ENCODE peak calls at places on chromosomes 1 and 21, in nine cellular contexts. T, A, B, U, R, K, Q, Z and X are unnamed samples.

GRCh38 chr1:221294244-221294643 is 415.0 kb downstream of the HLX start:
- DNase-seq in T (peak), A (peak), B (peak), U (no peak), R (no peak), K (no peak), Q (no peak), Z (peak), X (no peak)

GRCh38 chr1:15992187-15992553 is 11.9 kb upstream of the SRARP start:
- DNase-seq in T (no peak), A (no peak), B (no peak), U (no peak), R (no peak), K (no peak), Q (no peak), Z (no peak), X (no peak)

GRCh38 chr1:228059536-228060457 is 22.7 kb upstream of the ARF1 start:
- DNase-seq in T (peak), A (peak), B (peak), U (peak), R (peak), K (peak), Q (no peak), Z (peak), X (peak)

GRCh38 chr1:20640183-20640597 is 6.9 kb downstream of the PINK1 start:
- DNase-seq in T (peak), A (peak), B (peak), U (peak), R (peak), K (peak), Q (no peak), Z (peak), X (peak)

GRCh38 chr1:154801612-154802011 is 68.5 kb downstream of the KCNN3 start:
- DNase-seq in T (no peak), A (no peak), B (no peak), U (no peak), R (no peak), K (no peak), Q (no peak), Z (no peak), X (no peak)

GRCh38 chr1:155105604-155106011 is 22.1 kb upstream of the EFNA1 start:
- DNase-seq in T (no peak), A (no peak), B (no peak), U (no peak), R (no peak), K (peak), Q (no peak), Z (no peak), X (no peak)

GRCh38 chr1:219184337-219184736 is 10.7 kb downstream of the LYPLAL1 start:
- DNase-seq in T (no peak), A (no peak), B (no peak), U (no peak), R (no peak), K (no peak), Q (no peak), Z (no peak), X (no peak)

GRCh38 chr1:56376188-56376984 is 203.0 kb downstream of the PLPP3 start:
- DNase-seq in T (peak), A (no peak), B (no peak), U (no peak), R (no peak), K (no peak), Q (peak), Z (peak), X (no peak)

GRCh38 chr1:62728963-62729362 is 40.8 kb upstream of the DOCK7 start:
- DNase-seq in T (no peak), A (no peak), B (no peak), U (no peak), R (no peak), K (no peak), Q (no peak), Z (no peak), X (no peak)

GRCh38 chr1:118918940-118919259 is 69.2 kb downstream of the TBX15 start:
- DNase-seq in T (no peak), A (no peak), B (no peak), U (no peak), R (no peak), K (no peak), Q (no peak), Z (no peak), X (no peak)

GRCh38 chr1:246946366-246946765 is 14.6 kb upstream of the AHCTF1 start:
- DNase-seq in T (no peak), A (no peak), B (no peak), U (no peak), R (no peak), K (no peak), Q (no peak), Z (no peak), X (no peak)

GRCh38 chr1:47683402-47683801 is 245.6 kb downstream of the FOXD2 start:
- DNase-seq in T (no peak), A (no peak), B (no peak), U (no peak), R (no peak), K (peak), Q (no peak), Z (no peak), X (peak)

GRCh38 chr1:201345081-201345355 is 32.5 kb downstream of the TNNT2 start:
- DNase-seq in T (no peak), A (no peak), B (no peak), U (no peak), R (no peak), K (no peak), Q (no peak), Z (no peak), X (no peak)

GRCh38 chr1:6519935-6520621 is 28.6 kb upstream of the PLEKHG5 start:
- DNase-seq in T (peak), A (peak), B (peak), U (no peak), R (peak), K (no peak), Q (peak), Z (peak), X (peak)

GRCh38 chr1:157377216-157377821 is 175.0 kb downstream of the FCRL5 start:
- DNase-seq in T (peak), A (peak), B (peak), U (no peak), R (peak), K (no peak), Q (no peak), Z (peak), X (no peak)

GRCh38 chr1:66333463-66334232 is 200.3 kb upstream of the SGIP1 start:
- DNase-seq in T (no peak), A (peak), B (no peak), U (no peak), R (no peak), K (no peak), Q (no peak), Z (no peak), X (no peak)

GRCh38 chr21:15775981-15776380 is 46.2 kb downstream of the USP25 start:
- DNase-seq in T (peak), A (peak), B (no peak), U (no peak), R (no peak), K (no peak), Q (no peak), Z (peak), X (no peak)

GRCh38 chr1:58649555-58649954 is 50.3 kb downstream of the MYSM1 start:
- DNase-seq in T (peak), A (no peak), B (no peak), U (peak), R (no peak), K (no peak), Q (peak), Z (no peak), X (peak)

GRCh38 chr1:171257207-171258052 is 9.1 kb downstream of the FMO1 start:
- DNase-seq in T (peak), A (peak), B (peak), U (no peak), R (no peak), K (no peak), Q (peak), Z (peak), X (no peak)

GRCh38 chr1:162854245-162854860 is 6.6 kb downstream of the CCDC190 start:
- DNase-seq in T (peak), A (peak), B (peak), U (peak), R (peak), K (peak), Q (peak), Z (peak), X (peak)

GRCh38 chr21:46115441-46116188 is 17.7 kb downstream of the COL6A2 start:
- DNase-seq in T (no peak), A (no peak), B (no peak), U (no peak), R (no peak), K (no peak), Q (peak), Z (no peak), X (peak)

GRCh38 chr1:56450004-56450666 is 129.2 kb downstream of the PLPP3 start:
- DNase-seq in T (no peak), A (no peak), B (peak), U (no peak), R (no peak), K (no peak), Q (no peak), Z (no peak), X (no peak)

GRCh38 chr21:20519076-20519475 is 479.1 kb upstream of the NCAM2 start:
- DNase-seq in T (no peak), A (no peak), B (no peak), U (no peak), R (no peak), K (no peak), Q (no peak), Z (no peak), X (no peak)

GRCh38 chr1:158819461-158820443 is 11.4 kb upstream of the MNDA start:
- DNase-seq in T (no peak), A (peak), B (no peak), U (no peak), R (no peak), K (no peak), Q (no peak), Z (peak), X (no peak)

GRCh38 chr21:43318841-43319781 is 107.8 kb downstream of the SIK1 start:
- DNase-seq in T (peak), A (peak), B (peak), U (no peak), R (peak), K (no peak), Q (no peak), Z (peak), X (no peak)

GRCh38 chr1:157403203-157403602 is 149.1 kb downstream of the FCRL5 start:
- DNase-seq in T (peak), A (no peak), B (peak), U (no peak), R (no peak), K (peak), Q (no peak), Z (no peak), X (no peak)

GRCh38 chr1:221886311-221887090 is 144.6 kb upstream of the DUSP10 start:
- DNase-seq in T (peak), A (no peak), B (no peak), U (no peak), R (no peak), K (no peak), Q (no peak), Z (no peak), X (no peak)

GRCh38 chr1:63405021-63405420 is 37.6 kb downstream of the ALG6 start:
- DNase-seq in T (peak), A (no peak), B (no peak), U (no peak), R (no peak), K (no peak), Q (no peak), Z (no peak), X (no peak)

GRCh38 chr21:39221282-39221996 is 38.2 kb upstream of the PSMG1 start:
- DNase-seq in T (peak), A (no peak), B (no peak), U (no peak), R (no peak), K (peak), Q (no peak), Z (no peak), X (no peak)

GRCh38 chr1:190679032-190679431 is 201.4 kb upstream of the BRINP3 start:
- DNase-seq in T (peak), A (no peak), B (no peak), U (no peak), R (no peak), K (no peak), Q (no peak), Z (peak), X (no peak)

GRCh38 chr1:19254416-19254815 is 2.8 kb downstream of the MRTO4 start:
- DNase-seq in T (no peak), A (no peak), B (no peak), U (no peak), R (no peak), K (no peak), Q (no peak), Z (no peak), X (no peak)

DNA sequence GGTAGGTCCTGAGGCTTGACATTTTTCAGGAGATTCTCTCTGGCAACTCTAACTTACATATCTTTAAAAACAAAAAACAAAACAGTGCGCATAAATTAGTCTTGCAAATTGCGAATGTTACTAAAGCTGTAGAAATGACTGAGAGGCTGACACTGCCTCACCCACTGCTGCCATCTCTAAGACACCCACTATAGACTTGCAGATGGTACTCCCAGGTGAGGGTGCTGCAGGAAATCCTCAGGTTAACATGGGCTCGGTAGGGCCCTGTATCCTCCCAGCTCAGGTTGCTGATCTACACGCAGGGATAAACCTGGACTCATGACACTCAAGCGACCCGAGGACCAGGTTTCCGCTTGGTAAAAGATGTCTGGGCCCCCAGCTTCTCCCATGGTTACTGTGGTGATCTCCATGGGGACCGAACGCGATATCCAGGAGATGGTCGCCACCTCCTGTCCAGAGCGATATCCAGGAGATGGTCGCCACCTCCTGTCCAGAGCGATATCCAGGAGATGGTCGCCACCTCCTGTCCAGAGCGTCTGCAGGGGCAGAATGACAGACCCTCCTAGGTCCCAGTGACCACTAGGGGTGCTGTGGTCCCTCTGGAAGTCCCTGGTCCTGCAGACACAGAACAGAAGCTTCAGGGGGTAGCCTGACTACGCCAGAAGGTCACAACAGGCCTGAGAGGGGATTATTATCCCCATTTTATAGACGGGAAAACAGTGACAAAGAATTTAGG is 16.1 kb upstream of the LY9 start:
- DNase-seq in T (no peak), A (no peak), B (peak), U (peak), R (peak), K (no peak), Q (no peak), Z (no peak), X (no peak)
- TF ChIP-seq CTCF in T (peak), A (peak), B (peak), U (peak), R (peak), K (no peak), Q (no peak), Z (peak), X (peak)

DNA sequence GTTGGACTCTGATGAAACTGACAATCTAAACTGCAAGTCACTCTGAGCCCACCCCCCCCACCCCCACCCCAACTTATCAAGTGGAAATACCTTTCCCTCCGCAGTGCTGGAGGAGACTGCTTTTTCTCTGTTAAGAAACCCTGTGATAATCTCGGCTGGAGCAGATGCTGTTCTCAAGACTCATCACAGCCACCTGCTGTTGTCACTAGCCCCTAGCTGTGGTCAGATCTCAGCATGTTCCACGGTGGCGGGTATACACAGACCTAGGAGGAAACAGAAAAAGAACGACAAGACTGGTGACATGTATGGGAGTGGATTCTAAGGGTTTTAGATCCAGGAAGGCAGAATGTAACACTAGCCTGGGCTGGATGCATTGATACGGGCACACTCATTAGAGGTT is 2.3 kb downstream of the ACTL8 start:
- DNase-seq in T (no peak), A (no peak), B (no peak), U (no peak), R (no peak), K (no peak), Q (no peak), Z (no peak), X (no peak)
- TF ChIP-seq CTCF in T (no peak), A (no peak), B (no peak), U (no peak), R (no peak), K (no peak), Q (no peak), Z (no peak), X (no peak)

GRCh38 chr1:211739671-211740411 is 64.4 kb upstream of the NEK2 start:
- DNase-seq in T (no peak), A (no peak), B (no peak), U (no peak), R (no peak), K (no peak), Q (no peak), Z (no peak), X (no peak)

GRCh38 chr1:211741799-211742198 is 66.4 kb upstream of the NEK2 start:
- DNase-seq in T (no peak), A (no peak), B (no peak), U (no peak), R (no peak), K (no peak), Q (no peak), Z (no peak), X (no peak)

GRCh38 chr1:211742889-211743529 is 67.6 kb upstream of the NEK2 start:
- DNase-seq in T (no peak), A (no peak), B (no peak), U (no peak), R (no peak), K (no peak), Q (no peak), Z (no peak), X (no peak)

GRCh38 chr1:211742272-211742671 is 66.9 kb upstream of the NEK2 start:
- DNase-seq in T (no peak), A (no peak), B (no peak), U (no peak), R (no peak), K (no peak), Q (no peak), Z (no peak), X (no peak)

GRCh38 chr1:211741116-211741515 is 65.7 kb upstream of the NEK2 start:
- DNase-seq in T (no peak), A (peak), B (no peak), U (no peak), R (no peak), K (no peak), Q (no peak), Z (no peak), X (no peak)
- TF ChIP-seq CTCF in T (no peak), A (no peak), B (no peak), U (no peak), R (no peak), K (no peak), Q (no peak), Z (no peak), X (no peak)

GRCh38 chr1:2875677-2876531 is 74.4 kb upstream of the TTC34 start:
- DNase-seq in T (no peak), A (no peak), B (no peak), U (no peak), R (no peak), K (no peak), Q (peak), Z (no peak), X (no peak)
- TF ChIP-seq CTCF in T (no peak), A (no peak), B (no peak), U (no peak), R (no peak), K (no peak), Q (peak), Z (peak), X (no peak)

DNA sequence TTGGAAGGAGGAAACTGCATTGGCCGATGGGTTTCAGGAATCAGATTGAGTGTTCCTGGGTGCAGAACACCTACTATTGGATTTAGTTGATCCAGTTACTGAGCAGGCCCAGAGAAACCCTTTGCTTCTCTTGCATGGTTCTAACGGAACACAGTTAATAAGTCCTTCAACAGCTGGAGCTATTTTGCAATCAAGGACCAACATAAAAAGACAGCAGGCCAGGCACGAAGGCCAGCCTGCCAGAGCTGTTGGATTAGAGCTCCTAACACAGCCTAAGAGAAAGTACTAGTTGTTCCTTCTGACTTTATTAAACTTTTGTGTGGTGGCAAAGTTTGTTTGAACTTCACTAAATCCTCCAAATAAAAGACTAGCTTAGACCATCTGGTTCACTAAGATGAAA is 148.0 kb upstream of the LMO4 start:
- DNase-seq in T (no peak), A (peak), B (no peak), U (no peak), R (no peak), K (no peak), Q (no peak), Z (peak), X (no peak)
- TF ChIP-seq CTCF in T (no peak), A (no peak), B (no peak), U (no peak), R (no peak), K (no peak), Q (no peak), Z (no peak), X (no peak)